ENCODE peak calls at places on chromosomes 4 and X, in six cellular contexts. T is anterior cingulate cortex, V is astrocyte of the spinal cord, D is RPMI8226, C is GM20000, M is EL. H is an unnamed sample.

GRCh38 chrX:103626855-103627254 is 1.9 kb upstream of the TCEAL1 start:
- DNase-seq in T (no peak), M (peak), D (no peak), C (no peak), V (peak), H (no peak)

GRCh38 chr4:26525136-26525535 is 34.9 kb upstream of the CCKAR start:
- DNase-seq in D (no peak), V (peak), M (peak), C (no peak), T (no peak), H (no peak)

GRCh38 chrX:140467211-140467610 is 37.7 kb downstream of the SOX3 start:
- DNase-seq in C (no peak), D (no peak), V (peak), M (peak), T (no peak), H (no peak)

GRCh38 chr4:4492161-4492847 is 49.5 kb downstream of the STX18 start:
- DNase-seq in D (no peak), C (peak), V (peak), T (no peak), M (peak), H (peak)

GRCh38 chrX:52284865-52285264 is 84.0 kb upstream of the XAGE2 start:
- DNase-seq in T (no peak), M (no peak), V (no peak), C (no peak), D (no peak), H (no peak)

GRCh38 chr4:84952004-84952403 is 14.5 kb downstream of the WDFY3 start:
- DNase-seq in T (no peak), D (peak), V (peak), C (no peak), M (peak), H (no peak)

GRCh38 chr4:102642571-102643298 is 118.0 kb downstream of the MANBA start:
- DNase-seq in M (peak), C (no peak), T (no peak), V (no peak), D (no peak), H (no peak)

GRCh38 chr4:25859429-25860148 is 3.2 kb downstream of the SEL1L3 start:
- DNase-seq in M (no peak), D (no peak), V (no peak), C (peak), T (no peak), H (peak)

GRCh38 chrX:71992711-71993110 is 82.1 kb downstream of the NHSL2 start:
- DNase-seq in V (no peak), C (no peak), T (no peak), M (no peak), D (no peak), H (no peak)

GRCh38 chr4:1410491-1411325 is 4.5 kb upstream of the NKX1-1 start:
- DNase-seq in C (peak), T (no peak), D (peak), V (peak), M (peak), H (peak)